ENCODE peak calls at places on chromosomes 12 and 14, in four cellular contexts. One of them, this sample, is unnamed.

GRCh38 chr12:109433618-109434017 is 43.5 kb downstream of the KCTD10 start:
- DNase-seq in AG09309: no peak
- DNase-seq in HFF-Myc: no peak
- DNase-seq in cardiac fibroblast: no peak
- DNase-seq in this sample: peak; percentile 17

GRCh38 chr12:124517260-124518050 is 50.0 kb downstream of the NCOR2 start:
- DNase-seq in cardiac fibroblast: peak; percentile 35
- DNase-seq in AG09309: no peak
- DNase-seq in HFF-Myc: no peak
- DNase-seq in this sample: no peak

GRCh38 chr14:28952707-28953106 is 186.1 kb downstream of the FOXG1 start:
- DNase-seq in HFF-Myc: no peak
- DNase-seq in cardiac fibroblast: no peak
- DNase-seq in AG09309: no peak
- DNase-seq in this sample: no peak

GRCh38 chr12:106446429-106447092 is 89.0 kb downstream of the POLR3B start:
- DNase-seq in HFF-Myc: no peak
- DNase-seq in AG09309: no peak
- DNase-seq in cardiac fibroblast: no peak
- DNase-seq in this sample: no peak

GRCh38 chr12:108475396-108475795 is 39.7 kb upstream of the FICD start:
- DNase-seq in cardiac fibroblast: no peak
- DNase-seq in HFF-Myc: no peak
- DNase-seq in AG09309: no peak
- DNase-seq in this sample: no peak

GRCh38 chr14:28058012-28058296 is 708.6 kb upstream of the FOXG1 start:
- DNase-seq in HFF-Myc: no peak
- DNase-seq in AG09309: no peak
- DNase-seq in cardiac fibroblast: no peak
- DNase-seq in this sample: no peak

GRCh38 chr14:73843296-73843695 is 8.3 kb upstream of the PTGR2 start:
- DNase-seq in HFF-Myc: no peak
- DNase-seq in AG09309: no peak
- DNase-seq in cardiac fibroblast: no peak
- DNase-seq in this sample: no peak

GRCh38 chr14:20627337-20628032 is 14.0 kb downstream of the OR6S1 start:
- DNase-seq in AG09309: no peak
- DNase-seq in HFF-Myc: no peak
- DNase-seq in cardiac fibroblast: peak; percentile 30
- DNase-seq in this sample: no peak

GRCh38 chr12:124727244-124727673 is 136.4 kb downstream of the SCARB1 start:
- DNase-seq in cardiac fibroblast: peak; percentile 56
- DNase-seq in AG09309: no peak
- DNase-seq in HFF-Myc: no peak
- DNase-seq in this sample: no peak

GRCh38 chr14:68688872-68689371 is 103.9 kb downstream of the ZFP36L1 start:
- DNase-seq in cardiac fibroblast: peak; percentile 52
- DNase-seq in AG09309: peak; percentile 43
- DNase-seq in HFF-Myc: peak; percentile 78
- DNase-seq in this sample: peak; percentile 74

GRCh38 chr12:87428701-87429277 is 600.4 kb downstream of the C12orf50 start:
- DNase-seq in AG09309: no peak
- DNase-seq in cardiac fibroblast: peak; percentile 45
- DNase-seq in HFF-Myc: no peak
- DNase-seq in this sample: no peak

GRCh38 chr14:102370305-102370809 is 7.6 kb downstream of the TECPR2 start:
- DNase-seq in cardiac fibroblast: peak; percentile 22
- DNase-seq in AG09309: no peak
- DNase-seq in HFF-Myc: no peak
- DNase-seq in this sample: no peak

GRCh38 chr12:95739561-95740313 is 50.8 kb downstream of the NTN4 start:
- DNase-seq in cardiac fibroblast: no peak
- DNase-seq in AG09309: no peak
- DNase-seq in HFF-Myc: no peak
- DNase-seq in this sample: no peak

GRCh38 chr14:93824518-93825234 is 36.4 kb upstream of the PRIMA1 start:
- DNase-seq in HFF-Myc: no peak
- DNase-seq in AG09309: no peak
- DNase-seq in cardiac fibroblast: no peak
- DNase-seq in this sample: no peak

GRCh38 chr14:87343641-87344040 is 649.3 kb downstream of the GALC start:
- DNase-seq in AG09309: no peak
- DNase-seq in cardiac fibroblast: no peak
- DNase-seq in HFF-Myc: no peak
- DNase-seq in this sample: no peak

GRCh38 chr12:5017638-5018348 is 25.9 kb upstream of the KCNA5 start:
- DNase-seq in cardiac fibroblast: no peak
- DNase-seq in AG09309: no peak
- DNase-seq in HFF-Myc: no peak
- DNase-seq in this sample: no peak

GRCh38 chr14:88218119-88218915 is 104.8 kb downstream of the KCNK10 start:
- DNase-seq in AG09309: no peak
- DNase-seq in cardiac fibroblast: no peak
- DNase-seq in HFF-Myc: no peak
- DNase-seq in this sample: no peak

GRCh38 chr12:6062427-6063378 is 61.8 kb downstream of the VWF start:
- DNase-seq in AG09309: no peak
- DNase-seq in cardiac fibroblast: peak; percentile 61
- DNase-seq in HFF-Myc: no peak
- DNase-seq in this sample: no peak

GRCh38 chr14:53841109-53842099 is 115.2 kb downstream of the BMP4 start:
- DNase-seq in AG09309: no peak
- DNase-seq in HFF-Myc: no peak
- DNase-seq in cardiac fibroblast: no peak
- DNase-seq in this sample: no peak

GRCh38 chr14:38931969-38932652 is 170.9 kb downstream of the SEC23A start:
- DNase-seq in cardiac fibroblast: no peak
- DNase-seq in AG09309: no peak
- DNase-seq in HFF-Myc: no peak
- DNase-seq in this sample: no peak

GRCh38 chr14:100449225-100449987 is 126.3 kb downstream of the SLC25A47 start:
- DNase-seq in cardiac fibroblast: no peak
- DNase-seq in AG09309: no peak
- DNase-seq in HFF-Myc: no peak
- DNase-seq in this sample: no peak

GRCh38 chr12:2057793-2058408 is 5.1 kb downstream of the CACNA1C start:
- DNase-seq in cardiac fibroblast: no peak
- DNase-seq in AG09309: no peak
- DNase-seq in HFF-Myc: no peak
- DNase-seq in this sample: no peak

DNA sequence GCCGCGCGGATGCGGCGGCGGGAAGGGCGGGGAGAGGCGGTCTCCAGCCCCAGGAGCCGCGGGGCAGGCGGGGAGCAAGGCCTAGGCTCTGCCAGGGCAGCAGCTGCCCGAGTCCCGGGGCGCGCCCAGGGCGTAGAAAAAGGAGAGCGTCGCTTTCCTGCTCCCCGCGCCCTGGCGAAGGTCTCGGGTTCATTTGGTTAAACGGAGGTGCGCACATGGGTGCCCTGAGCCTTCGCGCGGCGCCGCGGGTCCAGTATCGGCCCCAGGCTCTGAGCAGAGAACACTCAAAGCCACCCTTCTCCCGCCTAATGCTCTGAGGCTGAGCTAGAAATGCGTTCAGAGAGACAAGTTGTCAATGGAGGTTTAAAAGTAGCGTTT is 1.4 kb downstream of the TMEM132C start:
- DNase-seq in HFF-Myc: no peak
- DNase-seq in cardiac fibroblast: no peak
- DNase-seq in AG09309: no peak
- DNase-seq in this sample: no peak
- H3K4me3 ChIP-seq in HFF-Myc: no peak overlapping the region
- H3K4me3 ChIP-seq in cardiac fibroblast: peak overlapping the region; percentile 46
- H3K4me3 ChIP-seq in AG09309: no peak overlapping the region
- H3K4me3 ChIP-seq in this sample: no peak overlapping the region

GRCh38 chr12:48005750-48006021 is 1.4 kb upstream of the COL2A1 start:
- DNase-seq in HFF-Myc: no peak
- DNase-seq in AG09309: no peak
- DNase-seq in cardiac fibroblast: no peak
- DNase-seq in this sample: no peak

GRCh38 chr12:48004941-48005749 is 869 bp upstream of the COL2A1 start:
- DNase-seq in HFF-Myc: no peak
- DNase-seq in AG09309: no peak
- DNase-seq in cardiac fibroblast: no peak
- DNase-seq in this sample: no peak

GRCh38 chr12:48002773-48003218 is 1.5 kb downstream of the COL2A1 start:
- DNase-seq in cardiac fibroblast: peak; percentile 31
- DNase-seq in AG09309: no peak
- DNase-seq in HFF-Myc: no peak
- DNase-seq in this sample: no peak

GRCh38 chr12:48003226-48004038 is 844 bp downstream of the COL2A1 start:
- DNase-seq in AG09309: no peak
- DNase-seq in cardiac fibroblast: no peak
- DNase-seq in HFF-Myc: no peak
- DNase-seq in this sample: no peak

DNA sequence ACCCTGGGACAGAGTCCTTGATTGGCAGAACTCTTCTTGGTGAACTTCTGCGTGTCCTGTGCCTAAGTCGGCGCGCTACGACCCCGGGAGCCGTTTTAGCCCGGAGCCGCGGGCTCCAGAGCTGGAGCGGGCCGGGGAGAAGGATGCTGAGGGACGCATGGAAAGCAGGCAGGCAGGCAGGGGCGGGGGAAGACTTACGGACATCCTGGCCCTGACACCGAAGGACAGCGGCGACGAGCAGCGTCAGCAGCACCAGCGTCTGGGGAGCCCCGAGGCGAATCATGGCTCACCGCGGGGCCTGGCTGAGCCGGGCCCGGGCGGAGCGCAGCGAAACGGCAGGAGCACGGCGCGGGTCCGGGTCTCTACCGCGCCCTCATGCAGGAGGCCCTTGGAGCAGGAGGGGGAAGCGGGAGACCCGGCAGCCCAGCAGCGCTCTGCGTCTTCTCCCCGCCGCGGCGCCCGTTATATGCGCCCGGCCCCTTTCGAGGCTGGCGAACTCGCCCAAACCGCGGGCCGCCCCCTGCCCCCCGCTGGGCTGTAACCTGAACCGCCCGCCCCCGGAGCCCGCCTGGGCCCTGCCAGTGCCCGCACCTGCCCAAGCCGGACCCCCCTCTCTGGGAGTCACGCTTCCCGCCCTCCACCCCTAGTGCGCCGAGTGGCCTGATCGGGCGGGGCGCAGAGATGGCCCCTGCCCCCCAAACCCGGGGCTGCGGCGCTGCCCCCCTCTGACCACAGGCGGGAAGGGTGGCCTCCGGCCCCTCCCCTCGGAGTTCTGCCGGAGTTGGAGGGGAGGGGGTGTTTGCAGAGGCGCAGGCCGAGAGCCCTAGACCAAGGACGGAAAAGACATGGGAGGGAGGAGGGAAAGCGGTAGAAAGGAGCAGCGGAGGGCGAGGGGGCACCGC is at the start of gene COL2A1:
- DNase-seq in HFF-Myc: no peak
- DNase-seq in AG09309: no peak
- DNase-seq in cardiac fibroblast: peak; percentile 23
- DNase-seq in this sample: no peak
- H3K4me3 ChIP-seq in HFF-Myc: peak within 1 kb of the TSS; percentile 28
- H3K4me3 ChIP-seq in AG09309: peak within 1 kb of the TSS; percentile 5
- H3K4me3 ChIP-seq in cardiac fibroblast: no peak within 1 kb of the TSS
- H3K4me3 ChIP-seq in this sample: peak within 1 kb of the TSS; percentile 37

DNA sequence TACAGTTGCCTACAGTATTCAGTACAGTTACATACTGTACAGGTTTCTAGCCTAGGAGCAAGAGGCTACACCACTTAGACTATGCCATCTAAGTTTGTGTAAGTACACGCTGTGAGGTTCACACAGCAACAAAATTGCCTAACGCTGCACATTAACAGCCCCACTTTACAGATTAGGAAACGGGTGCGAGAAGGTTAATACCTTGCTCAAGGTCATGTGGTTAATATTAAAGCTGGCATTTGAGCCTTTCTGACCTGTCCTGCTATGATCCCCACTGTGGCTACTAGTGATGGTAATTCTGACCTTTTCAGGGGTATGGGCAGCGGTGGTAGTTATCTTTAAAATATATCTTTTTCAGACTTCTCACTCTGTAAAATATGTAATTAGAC is 20.9 kb downstream of the ACVR1B start:
- DNase-seq in HFF-Myc: no peak
- DNase-seq in AG09309: no peak
- DNase-seq in cardiac fibroblast: no peak
- DNase-seq in this sample: no peak
- H3K4me3 ChIP-seq in HFF-Myc: no peak overlapping the region
- H3K4me3 ChIP-seq in AG09309: no peak overlapping the region
- H3K4me3 ChIP-seq in cardiac fibroblast: no peak overlapping the region
- H3K4me3 ChIP-seq in this sample: no peak overlapping the region

GRCh38 chr14:22547309-22547947 is 41.6 kb downstream of the DAD1 start:
- DNase-seq in cardiac fibroblast: no peak
- DNase-seq in HFF-Myc: no peak
- DNase-seq in AG09309: no peak
- DNase-seq in this sample: no peak
- H3K4me3 ChIP-seq in cardiac fibroblast: no peak overlapping the region
- H3K4me3 ChIP-seq in HFF-Myc: no peak overlapping the region
- H3K4me3 ChIP-seq in AG09309: no peak overlapping the region
- H3K4me3 ChIP-seq in this sample: no peak overlapping the region

DNA sequence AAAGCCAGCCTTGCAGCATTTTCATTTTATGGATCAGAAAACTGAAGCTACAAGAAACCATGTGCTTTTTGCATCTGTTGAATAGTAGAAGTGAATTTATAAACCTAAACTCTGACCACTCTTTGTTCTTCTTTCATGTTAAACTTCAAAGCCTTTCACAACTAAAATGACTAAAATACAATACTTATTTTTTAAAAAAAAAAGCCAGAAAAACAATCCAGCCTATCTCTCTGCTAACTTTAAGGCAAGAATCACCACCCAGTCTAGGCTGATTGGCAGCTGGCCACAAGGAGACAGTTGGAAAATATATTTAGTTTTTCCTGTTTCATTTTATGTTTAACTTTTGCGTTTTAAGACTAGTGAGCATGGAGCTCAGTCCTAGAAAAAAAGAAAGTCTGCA is 233.6 kb upstream of the DAAM1 start:
- DNase-seq in AG09309: no peak
- DNase-seq in HFF-Myc: no peak
- DNase-seq in cardiac fibroblast: no peak
- DNase-seq in this sample: no peak
- H3K4me3 ChIP-seq in AG09309: no peak overlapping the region
- H3K4me3 ChIP-seq in HFF-Myc: no peak overlapping the region
- H3K4me3 ChIP-seq in cardiac fibroblast: no peak overlapping the region
- H3K4me3 ChIP-seq in this sample: no peak overlapping the region

GRCh38 chr12:53728206-53728605 is 954 bp upstream of the CALCOCO1 start:
- DNase-seq in HFF-Myc: no peak
- DNase-seq in AG09309: no peak
- DNase-seq in cardiac fibroblast: no peak
- DNase-seq in this sample: no peak
- H3K4me3 ChIP-seq in HFF-Myc: peak overlapping the region; percentile 83
- H3K4me3 ChIP-seq in AG09309: no peak overlapping the region
- H3K4me3 ChIP-seq in cardiac fibroblast: no peak overlapping the region
- H3K4me3 ChIP-seq in this sample: no peak overlapping the region

DNA sequence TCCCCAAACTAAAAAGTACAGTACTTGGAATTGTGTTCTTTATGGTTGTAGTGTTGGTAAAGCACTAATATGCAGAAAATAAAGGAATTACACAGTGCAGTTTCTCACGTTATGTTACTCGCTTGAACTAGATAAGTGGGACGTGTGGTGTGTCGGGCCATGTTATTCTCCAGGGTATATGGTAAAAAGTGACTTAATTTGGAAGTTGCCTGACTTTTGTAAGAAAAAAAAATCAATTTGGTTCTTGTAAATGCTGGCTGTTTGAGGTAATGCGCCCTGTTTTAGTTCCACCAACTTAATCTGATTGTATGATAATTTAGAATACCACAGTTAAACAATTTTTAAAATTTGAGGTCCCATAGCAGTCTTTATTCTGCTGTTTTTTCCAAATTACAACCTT is 4.1 kb downstream of the ARF6 start:
- DNase-seq in cardiac fibroblast: peak; percentile 43
- DNase-seq in HFF-Myc: no peak
- DNase-seq in AG09309: no peak
- DNase-seq in this sample: no peak
- H3K4me3 ChIP-seq in cardiac fibroblast: peak overlapping the region; percentile 11
- H3K4me3 ChIP-seq in HFF-Myc: peak overlapping the region; percentile 89
- H3K4me3 ChIP-seq in AG09309: peak overlapping the region; percentile 15
- H3K4me3 ChIP-seq in this sample: peak overlapping the region; percentile 24

This sample was measured in skeletal muscle cell.